ENCODE peak calls at places on chromosomes 6 and 20, in six cellular contexts. R, A, C, W, S and U are unnamed samples.

GRCh38 chr6:105600342-105601293 is 197.7 kb upstream of the PREP start:
- DNase-seq in R (peak), A (no peak), C (no peak), W (no peak), S (no peak), U (no peak)

GRCh38 chr6:148608211-148608951 is 138.4 kb upstream of the UST start:
- DNase-seq in R (peak), A (no peak), C (peak), W (peak), S (no peak), U (peak)

GRCh38 chr6:47681201-47681990 is 17.0 kb upstream of the ADGRF4 start:
- DNase-seq in R (no peak), A (no peak), C (no peak), W (no peak), S (no peak), U (no peak)

GRCh38 chr6:121573466-121573865 is 138.0 kb downstream of the GJA1 start:
- DNase-seq in R (no peak), A (no peak), C (peak), W (no peak), S (no peak), U (peak)

GRCh38 chr20:52829111-52829510 is 143.0 kb upstream of the TSHZ2 start:
- DNase-seq in R (no peak), A (no peak), C (no peak), W (no peak), S (no peak), U (no peak)

GRCh38 chr6:63058601-63059000 is 152.7 kb upstream of the FKBP1C start:
- DNase-seq in R (peak), A (no peak), C (no peak), W (no peak), S (no peak), U (peak)

GRCh38 chr6:19413323-19413722 is 423.8 kb upstream of the ID4 start:
- DNase-seq in R (no peak), A (no peak), C (no peak), W (no peak), S (no peak), U (no peak)

GRCh38 chr6:4446982-4447381 is 311.6 kb upstream of the ECI2 start:
- DNase-seq in R (no peak), A (no peak), C (no peak), W (no peak), S (no peak), U (peak)

GRCh38 chr20:49843139-49843538 is 30.5 kb downstream of the SLC9A8 start:
- DNase-seq in R (no peak), A (no peak), C (no peak), W (no peak), S (no peak), U (no peak)

GRCh38 chr20:400451-401275 is 7.4 kb upstream of the RBCK1 start:
- DNase-seq in R (peak), A (peak), C (no peak), W (no peak), S (no peak), U (peak)

GRCh38 chr20:43925786-43926185 is 11.1 kb downstream of the TOX2 start:
- DNase-seq in R (no peak), A (no peak), C (peak), W (no peak), S (no peak), U (peak)

GRCh38 chr6:92757926-92758325 is 661.4 kb downstream of the EPHA7 start:
- DNase-seq in R (no peak), A (no peak), C (no peak), W (no peak), S (no peak), U (no peak)

GRCh38 chr6:49050606-49051005 is 412.4 kb downstream of the MMUT start:
- DNase-seq in R (no peak), A (no peak), C (no peak), W (no peak), S (no peak), U (no peak)

GRCh38 chr6:83258517-83258916 is 65.4 kb downstream of the RWDD2A start:
- DNase-seq in R (no peak), A (no peak), C (no peak), W (no peak), S (no peak), U (no peak)

GRCh38 chr6:113854531-113855499 is 2.3 kb upstream of the MARCKS start:
- DNase-seq in R (peak), A (peak), C (peak), W (peak), S (no peak), U (peak)

GRCh38 chr20:32797160-32797468 is 22.6 kb upstream of the MAPRE1 start:
- DNase-seq in R (no peak), A (no peak), C (no peak), W (no peak), S (no peak), U (no peak)

GRCh38 chr6:34243901-34244884 is 4.6 kb downstream of the SMIM29 start:
- DNase-seq in R (peak), A (peak), C (peak), W (peak), S (no peak), U (peak)

GRCh38 chr20:35700625-35701148 is 1.5 kb downstream of the ROMO1 start:
- DNase-seq in R (no peak), A (no peak), C (no peak), W (no peak), S (no peak), U (no peak)

GRCh38 chr6:25637946-25638345 is 14.1 kb upstream of the SCGN start:
- DNase-seq in R (no peak), A (no peak), C (no peak), W (peak), S (no peak), U (no peak)

GRCh38 chr6:136401749-136402148 is 112.1 kb upstream of the BCLAF1 start:
- DNase-seq in R (no peak), A (no peak), C (no peak), W (no peak), S (no peak), U (no peak)

GRCh38 chr6:99019341-99019740 is 71.6 kb upstream of the FBXL4 start:
- DNase-seq in R (no peak), A (no peak), C (no peak), W (no peak), S (no peak), U (no peak)

GRCh38 chr20:50585678-50586077 is 75.5 kb downstream of the PTPN1 start:
- DNase-seq in R (no peak), A (no peak), C (no peak), W (no peak), S (no peak), U (no peak)

GRCh38 chr6:144104898-144105487 is 9.6 kb upstream of the SF3B5 start:
- DNase-seq in R (peak), A (peak), C (peak), W (peak), S (peak), U (peak)

GRCh38 chr6:154611847-154612246 is 101.4 kb upstream of the CNKSR3 start:
- DNase-seq in R (no peak), A (no peak), C (no peak), W (no peak), S (no peak), U (no peak)

GRCh38 chr20:20711413-20711812 is 1.0 kb downstream of the RALGAPA2 start:
- DNase-seq in R (no peak), A (no peak), C (peak), W (no peak), S (no peak), U (peak)

GRCh38 chr6:74642101-74642500 is 563.8 kb downstream of the COL12A1 start:
- DNase-seq in R (no peak), A (no peak), C (no peak), W (no peak), S (no peak), U (no peak)

GRCh38 chr20:56778765-56779195 is 149.7 kb downstream of the TFAP2C start:
- DNase-seq in R (peak), A (no peak), C (no peak), W (no peak), S (no peak), U (no peak)

GRCh38 chr6:17454316-17455005 is 61.1 kb downstream of the CAP2 start:
- DNase-seq in R (no peak), A (no peak), C (no peak), W (no peak), S (no peak), U (no peak)

GRCh38 chr6:72182337-72183246 is 296.2 kb downstream of the RIMS1 start:
- DNase-seq in R (peak), A (no peak), C (peak), W (no peak), S (no peak), U (no peak)

GRCh38 chr6:43286995-43287716 is 10.9 kb upstream of the SLC22A7 start:
- DNase-seq in R (no peak), A (peak), C (no peak), W (peak), S (no peak), U (peak)
- TF ChIP-seq MYC in R (no peak), A (no peak), C (no peak), W (peak), S (no peak), U (no peak)

GRCh38 chr20:47475419-47476044 is 26.2 kb upstream of the NCOA3 start:
- DNase-seq in R (no peak), A (no peak), C (no peak), W (peak), S (no peak), U (no peak)

GRCh38 chr20:47480239-47480638 is 21.4 kb upstream of the NCOA3 start:
- DNase-seq in R (no peak), A (no peak), C (no peak), W (no peak), S (no peak), U (no peak)

GRCh38 chr20:47479093-47479492 is 22.6 kb upstream of the NCOA3 start:
- DNase-seq in R (no peak), A (no peak), C (no peak), W (no peak), S (no peak), U (no peak)

GRCh38 chr20:47479506-47479905 is 22.2 kb upstream of the NCOA3 start:
- DNase-seq in R (no peak), A (no peak), C (peak), W (no peak), S (no peak), U (no peak)

GRCh38 chr20:47476452-47476851 is 25.2 kb upstream of the NCOA3 start:
- DNase-seq in R (no peak), A (no peak), C (no peak), W (no peak), S (no peak), U (no peak)
- TF ChIP-seq CTCF in R (no peak), A (no peak), C (no peak), W (no peak), S (no peak), U (no peak)

GRCh38 chr6:108174371-108175175 is 8.8 kb downstream of the NR2E1 start:
- DNase-seq in R (no peak), A (no peak), C (no peak), W (no peak), S (no peak), U (peak)

GRCh38 chr6:108175176-108175591 is 9.4 kb downstream of the NR2E1 start:
- DNase-seq in R (no peak), A (no peak), C (no peak), W (no peak), S (no peak), U (no peak)

GRCh38 chr6:108171918-108172516 is 6.2 kb downstream of the NR2E1 start:
- DNase-seq in R (no peak), A (no peak), C (no peak), W (no peak), S (no peak), U (no peak)

GRCh38 chr6:108176281-108177089 is 10.7 kb downstream of the NR2E1 start:
- DNase-seq in R (no peak), A (no peak), C (no peak), W (no peak), S (no peak), U (no peak)

GRCh38 chr6:108175592-108176279 is 9.9 kb downstream of the NR2E1 start:
- DNase-seq in R (no peak), A (peak), C (no peak), W (no peak), S (no peak), U (peak)
- H3K4me3 ChIP-seq in R (no peak), A (peak), C (no peak), W (peak), S (no peak), U (no peak)

GRCh38 chr20:41232971-41233926 is 84.3 kb downstream of the ZHX3 start:
- DNase-seq in R (peak), A (no peak), C (peak), W (no peak), S (no peak), U (no peak)
- TF ChIP-seq MYC in R (no peak), A (no peak), C (no peak), W (no peak), S (no peak), U (no peak)

GRCh38 chr6:125301435-125302391 is at the start of gene HDDC2:
- DNase-seq in R (peak), A (peak), C (peak), W (peak), S (no peak), U (peak)
- TF ChIP-seq CTCF in R (no peak), A (no peak), C (no peak), W (peak), S (no peak), U (no peak)

DNA sequence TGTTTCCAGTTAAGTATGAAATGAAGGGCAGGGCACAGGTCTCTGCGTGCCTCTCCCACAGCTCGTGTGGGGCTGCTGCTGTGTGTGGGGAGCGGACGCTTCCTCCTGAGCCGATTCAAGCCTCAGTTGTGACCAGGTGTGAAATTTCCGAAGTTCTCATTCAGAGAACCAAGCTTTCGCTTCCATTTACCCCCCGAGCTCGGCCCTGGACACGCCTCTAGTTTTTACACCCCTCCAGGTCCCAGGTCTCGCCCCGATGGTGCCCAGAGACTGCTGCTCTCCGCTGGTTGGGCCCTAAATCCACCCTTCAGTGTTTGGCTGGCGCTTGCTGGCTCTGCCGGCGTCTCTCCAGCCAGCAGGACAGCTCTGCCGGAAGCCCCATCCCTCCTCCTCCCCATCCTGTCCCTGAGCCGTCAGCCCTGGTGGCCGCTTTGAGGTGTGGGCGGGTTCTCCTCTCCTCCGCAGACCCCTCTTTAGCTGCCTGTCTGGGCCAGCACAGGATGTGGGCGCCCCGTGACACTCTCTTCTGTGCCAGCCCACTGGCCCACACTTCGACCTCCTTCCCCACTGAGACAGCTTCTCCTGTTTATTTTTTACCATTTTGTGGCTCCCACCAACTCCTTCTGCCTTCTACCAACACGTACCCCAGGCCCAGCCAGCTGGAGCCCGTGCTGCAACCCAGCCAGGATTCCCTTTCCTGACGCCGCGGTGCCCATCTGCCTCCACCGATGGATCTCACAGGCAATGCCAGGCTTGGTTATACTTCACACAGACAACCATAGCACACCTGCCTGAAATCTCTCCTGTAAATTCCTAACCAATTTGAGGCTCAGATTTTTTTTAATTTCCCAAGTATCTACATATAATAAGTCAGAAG is 142.8 kb downstream of the DLL1 start:
- DNase-seq in R (no peak), A (no peak), C (no peak), W (no peak), S (no peak), U (peak)
- H3K4me3 ChIP-seq in R (no peak), A (no peak), C (no peak), W (no peak), S (no peak), U (no peak)

GRCh38 chr6:150079604-150080003 is 10.7 kb upstream of the ULBP3 start:
- DNase-seq in R (no peak), A (no peak), C (no peak), W (no peak), S (no peak), U (no peak)

GRCh38 chr6:150076196-150076893 is 7.4 kb upstream of the ULBP3 start:
- DNase-seq in R (peak), A (no peak), C (no peak), W (no peak), S (no peak), U (no peak)

GRCh38 chr6:150081702-150082101 is 12.8 kb upstream of the ULBP3 start:
- DNase-seq in R (no peak), A (no peak), C (no peak), W (no peak), S (no peak), U (no peak)

GRCh38 chr6:150074651-150075416 is 5.9 kb upstream of the ULBP3 start:
- DNase-seq in R (no peak), A (no peak), C (peak), W (no peak), S (no peak), U (no peak)

DNA sequence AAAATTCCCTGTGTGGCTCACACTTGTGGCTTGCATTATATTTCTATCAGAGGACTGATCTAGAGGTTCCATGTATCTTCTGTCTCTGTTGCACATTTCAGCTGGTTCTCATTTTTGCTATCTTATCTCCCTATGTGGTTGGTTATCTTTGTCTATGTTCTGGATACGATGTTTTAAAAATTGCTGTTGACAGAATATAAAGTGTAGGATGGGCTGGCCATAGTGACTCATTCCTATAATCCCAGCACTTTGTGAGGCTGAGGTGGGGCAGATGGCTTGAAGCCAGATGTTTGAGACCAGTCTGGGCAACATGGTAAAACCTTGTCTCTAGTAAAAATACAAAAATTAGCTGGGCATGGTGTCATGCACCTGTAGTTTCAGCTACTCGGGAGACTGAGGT is 9.9 kb upstream of the ULBP3 start:
- DNase-seq in R (no peak), A (peak), C (no peak), W (no peak), S (no peak), U (no peak)
- TF ChIP-seq MYC in R (no peak), A (no peak), C (no peak), W (no peak), S (no peak), U (no peak)

GRCh38 chr20:12570371-12570770 is 438.4 kb upstream of the SPTLC3 start:
- DNase-seq in R (peak), A (no peak), C (no peak), W (peak), S (no peak), U (peak)
- TF ChIP-seq CTCF in R (peak), A (peak), C (no peak), W (peak), S (no peak), U (peak)

DNA sequence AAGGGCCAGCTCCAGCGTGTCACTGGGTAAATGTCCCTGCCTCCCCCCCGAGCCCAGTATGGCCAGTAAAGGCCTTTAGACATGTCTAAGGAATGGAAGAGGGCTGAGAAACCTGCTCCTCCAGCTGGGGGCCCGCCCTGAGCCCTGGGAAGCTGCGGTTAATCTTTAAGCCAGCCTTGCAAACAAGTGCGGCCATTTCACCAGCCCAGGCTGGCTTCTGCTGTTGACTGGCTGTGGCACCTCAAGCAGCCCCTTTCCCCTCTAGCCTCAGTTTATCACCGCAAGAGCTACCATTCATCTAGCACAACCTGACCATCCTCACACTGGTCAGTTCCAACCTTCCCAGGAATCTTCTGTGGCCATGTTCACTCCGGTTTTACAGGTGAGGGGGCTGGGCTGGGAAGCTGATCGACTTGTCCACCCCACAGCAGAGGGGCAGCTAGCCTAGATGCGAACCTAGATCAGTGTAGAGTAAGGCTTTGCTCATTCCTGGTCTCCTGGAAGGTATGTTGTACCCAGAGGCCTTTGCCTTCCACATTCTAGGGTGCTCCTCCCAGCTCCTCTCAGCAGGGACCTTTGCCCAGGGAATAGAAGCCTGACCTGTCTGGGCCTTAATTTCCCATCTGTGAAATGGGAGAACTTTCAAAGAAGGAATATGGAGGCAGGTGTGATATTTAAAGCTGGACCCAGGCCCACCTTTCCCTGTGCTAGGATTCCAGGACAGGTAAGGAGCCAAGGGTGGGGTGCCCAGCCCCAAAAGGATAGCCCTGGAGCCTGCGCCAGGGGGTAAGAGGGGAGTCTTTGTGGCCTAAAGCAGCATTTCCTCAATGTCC is 1.2 kb upstream of the SRC start:
- DNase-seq in R (peak), A (no peak), C (no peak), W (peak), S (no peak), U (no peak)
- H3K4me3 ChIP-seq in R (peak), A (no peak), C (no peak), W (peak), S (peak), U (no peak)